ENCODE peak calls at places on chromosomes 7 and 10, in seven cellular contexts. One of them, this sample, is unnamed.

GRCh38 chr10:6877351-6878066 is 297.4 kb upstream of the PRKCQ start:
- DNase-seq in spleen: no peak
- DNase-seq in HCT116: no peak
- DNase-seq in lower lobe of right lung: no peak
- DNase-seq in GM06990: no peak
- DNase-seq in NB4: no peak
- DNase-seq in HFF-Myc: no peak
- DNase-seq in this sample: no peak

GRCh38 chr7:158966780-158967390 is 110.5 kb downstream of the DYNC2I1 start:
- DNase-seq in spleen: no peak
- DNase-seq in HCT116: no peak
- DNase-seq in lower lobe of right lung: no peak
- DNase-seq in GM06990: no peak
- DNase-seq in NB4: peak
- DNase-seq in HFF-Myc: no peak
- DNase-seq in this sample: no peak

GRCh38 chr10:106904209-106904608 is 260.3 kb downstream of the SORCS1 start:
- DNase-seq in spleen: no peak
- DNase-seq in HCT116: no peak
- DNase-seq in lower lobe of right lung: no peak
- DNase-seq in GM06990: no peak
- DNase-seq in NB4: no peak
- DNase-seq in HFF-Myc: no peak
- DNase-seq in this sample: no peak

GRCh38 chr10:102648269-102648888 is 4.1 kb downstream of the TRIM8 start:
- DNase-seq in spleen: no peak
- DNase-seq in HCT116: no peak
- DNase-seq in lower lobe of right lung: no peak
- DNase-seq in GM06990: no peak
- DNase-seq in NB4: no peak
- DNase-seq in HFF-Myc: no peak
- DNase-seq in this sample: no peak

GRCh38 chr7:80137410-80137809 is 2.8 kb downstream of the GNAI1 start:
- DNase-seq in spleen: no peak
- DNase-seq in HCT116: no peak
- DNase-seq in lower lobe of right lung: no peak
- DNase-seq in GM06990: no peak
- DNase-seq in NB4: no peak
- DNase-seq in HFF-Myc: no peak
- DNase-seq in this sample: no peak

GRCh38 chr7:139825666-139826290 is 3.3 kb upstream of the TBXAS1 start:
- DNase-seq in spleen: no peak
- DNase-seq in HCT116: no peak
- DNase-seq in lower lobe of right lung: no peak
- DNase-seq in GM06990: no peak
- DNase-seq in NB4: peak
- DNase-seq in HFF-Myc: no peak
- DNase-seq in this sample: no peak

GRCh38 chr10:133127291-133128125 is 32.5 kb upstream of the KNDC1 start:
- DNase-seq in spleen: peak
- DNase-seq in HCT116: peak
- DNase-seq in lower lobe of right lung: peak
- DNase-seq in GM06990: no peak
- DNase-seq in NB4: no peak
- DNase-seq in HFF-Myc: no peak
- DNase-seq in this sample: no peak

GRCh38 chr7:91847881-91848599 is 32.5 kb downstream of the MTERF1 start:
- DNase-seq in spleen: no peak
- DNase-seq in HCT116: no peak
- DNase-seq in lower lobe of right lung: no peak
- DNase-seq in GM06990: no peak
- DNase-seq in NB4: peak
- DNase-seq in HFF-Myc: no peak
- DNase-seq in this sample: no peak

GRCh38 chr7:134421998-134422397 is 36.9 kb downstream of the AKR1B1 start:
- DNase-seq in spleen: no peak
- DNase-seq in HCT116: no peak
- DNase-seq in lower lobe of right lung: no peak
- DNase-seq in GM06990: no peak
- DNase-seq in NB4: no peak
- DNase-seq in HFF-Myc: no peak
- DNase-seq in this sample: no peak

GRCh38 chr7:102300643-102301211 is 14.1 kb downstream of the SH2B2 start:
- DNase-seq in spleen: no peak
- DNase-seq in HCT116: no peak
- DNase-seq in lower lobe of right lung: no peak
- DNase-seq in GM06990: no peak
- DNase-seq in NB4: no peak
- DNase-seq in HFF-Myc: no peak
- DNase-seq in this sample: no peak

GRCh38 chr7:92874567-92874966 is 38.2 kb upstream of the CDK6 start:
- DNase-seq in spleen: no peak
- DNase-seq in HCT116: no peak
- DNase-seq in lower lobe of right lung: no peak
- DNase-seq in GM06990: no peak
- DNase-seq in NB4: no peak
- DNase-seq in HFF-Myc: no peak
- DNase-seq in this sample: no peak

GRCh38 chr10:86083206-86083605 is 283.4 kb downstream of the GRID1 start:
- DNase-seq in spleen: peak
- DNase-seq in HCT116: no peak
- DNase-seq in lower lobe of right lung: no peak
- DNase-seq in GM06990: no peak
- DNase-seq in NB4: no peak
- DNase-seq in HFF-Myc: no peak
- DNase-seq in this sample: no peak

GRCh38 chr7:102169651-102170416 is 116.8 kb upstream of the SH2B2 start:
- DNase-seq in spleen: no peak
- DNase-seq in HCT116: no peak
- DNase-seq in lower lobe of right lung: no peak
- DNase-seq in GM06990: no peak
- DNase-seq in NB4: no peak
- DNase-seq in HFF-Myc: no peak
- DNase-seq in this sample: no peak

GRCh38 chr10:22652988-22653431 is 61.4 kb downstream of the PIP4K2A start:
- DNase-seq in spleen: no peak
- DNase-seq in HCT116: no peak
- DNase-seq in lower lobe of right lung: no peak
- DNase-seq in GM06990: no peak
- DNase-seq in NB4: peak
- DNase-seq in HFF-Myc: no peak
- DNase-seq in this sample: no peak

GRCh38 chr10:86313621-86314041 is 53.0 kb downstream of the GRID1 start:
- DNase-seq in spleen: peak
- DNase-seq in HCT116: no peak
- DNase-seq in lower lobe of right lung: no peak
- DNase-seq in GM06990: no peak
- DNase-seq in NB4: no peak
- DNase-seq in HFF-Myc: no peak
- DNase-seq in this sample: no peak

GRCh38 chr10:81251457-81252115 is 623.4 kb upstream of the NRG3 start:
- DNase-seq in spleen: no peak
- DNase-seq in HCT116: no peak
- DNase-seq in lower lobe of right lung: no peak
- DNase-seq in GM06990: no peak
- DNase-seq in NB4: no peak
- DNase-seq in HFF-Myc: no peak
- DNase-seq in this sample: no peak

GRCh38 chr7:113122657-113123252 is 4.4 kb upstream of the SMIM30 start:
- DNase-seq in spleen: no peak
- DNase-seq in HCT116: no peak
- DNase-seq in lower lobe of right lung: no peak
- DNase-seq in GM06990: no peak
- DNase-seq in NB4: no peak
- DNase-seq in HFF-Myc: no peak
- DNase-seq in this sample: no peak

GRCh38 chr7:46015107-46015868 is 94.2 kb upstream of the IGFBP3 start:
- DNase-seq in spleen: no peak
- DNase-seq in HCT116: no peak
- DNase-seq in lower lobe of right lung: peak
- DNase-seq in GM06990: no peak
- DNase-seq in NB4: peak
- DNase-seq in HFF-Myc: no peak
- DNase-seq in this sample: no peak

GRCh38 chr7:115023219-115023618 is 101.3 kb downstream of the MDFIC start:
- DNase-seq in spleen: no peak
- DNase-seq in HCT116: no peak
- DNase-seq in lower lobe of right lung: no peak
- DNase-seq in GM06990: no peak
- DNase-seq in NB4: peak
- DNase-seq in HFF-Myc: no peak
- DNase-seq in this sample: no peak

GRCh38 chr7:32275216-32275979 is 205.2 kb upstream of the PDE1C start:
- DNase-seq in spleen: no peak
- DNase-seq in HCT116: no peak
- DNase-seq in lower lobe of right lung: no peak
- DNase-seq in GM06990: no peak
- DNase-seq in NB4: peak
- DNase-seq in HFF-Myc: no peak
- DNase-seq in this sample: no peak

GRCh38 chr10:60576130-60577069 is 186.7 kb upstream of the ANK3 start:
- DNase-seq in spleen: no peak
- DNase-seq in HCT116: no peak
- DNase-seq in lower lobe of right lung: no peak
- DNase-seq in GM06990: no peak
- DNase-seq in NB4: no peak
- DNase-seq in HFF-Myc: no peak
- DNase-seq in this sample: no peak

GRCh38 chr7:106485031-106485551 is 175.9 kb downstream of the CCDC71L start:
- DNase-seq in spleen: no peak
- DNase-seq in HCT116: no peak
- DNase-seq in lower lobe of right lung: no peak
- DNase-seq in GM06990: peak
- DNase-seq in NB4: peak
- DNase-seq in HFF-Myc: peak
- DNase-seq in this sample: no peak

GRCh38 chr10:50152792-50153272 is 85.1 kb downstream of the WASHC2A start:
- DNase-seq in spleen: no peak
- DNase-seq in HCT116: no peak
- DNase-seq in lower lobe of right lung: peak
- DNase-seq in GM06990: no peak
- DNase-seq in NB4: no peak
- DNase-seq in HFF-Myc: no peak
- DNase-seq in this sample: no peak

GRCh38 chr7:20279979-20280378 is 50.7 kb upstream of the ITGB8 start:
- DNase-seq in spleen: no peak
- DNase-seq in HCT116: no peak
- DNase-seq in lower lobe of right lung: no peak
- DNase-seq in GM06990: no peak
- DNase-seq in NB4: peak
- DNase-seq in HFF-Myc: no peak
- DNase-seq in this sample: no peak

GRCh38 chr7:44107116-44107960 is 3.2 kb downstream of the AEBP1 start:
- DNase-seq in spleen: peak
- DNase-seq in HCT116: no peak
- DNase-seq in lower lobe of right lung: no peak
- DNase-seq in GM06990: no peak
- DNase-seq in NB4: no peak
- DNase-seq in HFF-Myc: no peak
- DNase-seq in this sample: no peak

GRCh38 chr7:149714910-149715471 is 58.4 kb downstream of the ZNF467 start:
- DNase-seq in spleen: peak
- DNase-seq in HCT116: no peak
- DNase-seq in lower lobe of right lung: peak
- DNase-seq in GM06990: no peak
- DNase-seq in NB4: no peak
- DNase-seq in HFF-Myc: no peak
- DNase-seq in this sample: no peak

GRCh38 chr10:3472705-3473078 is 300.1 kb upstream of the PITRM1 start:
- DNase-seq in spleen: no peak
- DNase-seq in HCT116: no peak
- DNase-seq in lower lobe of right lung: no peak
- DNase-seq in GM06990: no peak
- DNase-seq in NB4: no peak
- DNase-seq in HFF-Myc: no peak
- DNase-seq in this sample: no peak

GRCh38 chr10:14508725-14509124 is 178.0 kb upstream of the FRMD4A start:
- DNase-seq in spleen: no peak
- DNase-seq in HCT116: no peak
- DNase-seq in lower lobe of right lung: no peak
- DNase-seq in GM06990: no peak
- DNase-seq in NB4: no peak
- DNase-seq in HFF-Myc: no peak
- DNase-seq in this sample: no peak
- TF ChIP-seq CTCF in spleen: no peak
- TF ChIP-seq CTCF in HCT116: no peak
- TF ChIP-seq CTCF in lower lobe of right lung: no peak
- TF ChIP-seq CTCF in GM06990: no peak
- TF ChIP-seq CTCF in NB4: no peak
- TF ChIP-seq CTCF in HFF-Myc: no peak
- TF ChIP-seq CTCF in this sample: no peak

DNA sequence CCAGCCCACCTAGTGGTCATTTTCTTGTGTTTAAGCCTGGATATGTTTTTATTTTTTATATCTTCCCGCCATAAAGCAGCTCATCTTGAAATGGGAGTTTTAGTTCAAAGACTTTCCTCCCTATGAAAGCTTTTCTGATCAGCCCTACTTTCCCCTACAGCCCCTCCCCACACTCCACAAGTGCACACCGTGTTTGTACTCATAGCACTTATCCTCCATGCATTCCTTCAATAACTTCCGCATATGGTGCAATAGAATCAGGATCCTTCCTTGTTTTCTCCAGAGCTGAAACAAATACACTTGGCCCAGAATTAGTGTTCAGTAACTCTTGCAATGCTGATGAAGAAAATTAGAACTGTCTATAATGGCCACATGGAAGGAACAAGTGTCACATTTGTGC is 235.9 kb downstream of the KCNMA1 start:
- DNase-seq in spleen: no peak
- DNase-seq in HCT116: no peak
- DNase-seq in lower lobe of right lung: peak
- DNase-seq in GM06990: no peak
- DNase-seq in NB4: no peak
- DNase-seq in HFF-Myc: no peak
- DNase-seq in this sample: no peak
- TF ChIP-seq CTCF in spleen: no peak
- TF ChIP-seq CTCF in HCT116: no peak
- TF ChIP-seq CTCF in lower lobe of right lung: no peak
- TF ChIP-seq CTCF in GM06990: no peak
- TF ChIP-seq CTCF in NB4: no peak
- TF ChIP-seq CTCF in HFF-Myc: no peak
- TF ChIP-seq CTCF in this sample: no peak

DNA sequence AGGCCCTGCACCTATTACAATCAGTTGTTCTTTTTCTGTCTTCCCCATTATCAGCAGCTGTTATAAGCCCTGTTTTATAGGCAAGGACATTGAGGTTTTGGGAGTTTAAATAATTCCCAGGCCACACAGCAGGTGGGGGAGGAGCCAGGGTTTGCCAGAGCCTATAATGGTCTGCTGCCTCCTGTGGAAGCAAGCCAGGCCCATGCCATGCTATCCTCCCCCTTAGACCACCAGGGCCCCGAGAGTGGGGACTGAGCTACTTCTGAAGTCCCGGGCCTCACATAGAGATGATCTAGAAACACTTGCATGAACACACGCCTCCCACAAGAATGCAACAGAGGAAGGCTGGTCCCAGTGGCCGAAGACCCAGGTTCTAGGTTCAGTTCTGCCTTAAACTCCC is 141.7 kb downstream of the SH3PXD2A start:
- DNase-seq in spleen: no peak
- DNase-seq in HCT116: no peak
- DNase-seq in lower lobe of right lung: no peak
- DNase-seq in GM06990: no peak
- DNase-seq in NB4: no peak
- DNase-seq in HFF-Myc: no peak
- DNase-seq in this sample: no peak
- TF ChIP-seq CTCF in spleen: no peak
- TF ChIP-seq CTCF in HCT116: no peak
- TF ChIP-seq CTCF in lower lobe of right lung: no peak
- TF ChIP-seq CTCF in GM06990: no peak
- TF ChIP-seq CTCF in NB4: no peak
- TF ChIP-seq CTCF in HFF-Myc: no peak
- TF ChIP-seq CTCF in this sample: no peak

GRCh38 chr7:18177815-18178660 is 150.4 kb upstream of the PRPS1L1 start:
- DNase-seq in spleen: peak
- DNase-seq in HCT116: no peak
- DNase-seq in lower lobe of right lung: peak
- DNase-seq in GM06990: peak
- DNase-seq in NB4: peak
- DNase-seq in HFF-Myc: no peak
- DNase-seq in this sample: no peak
- TF ChIP-seq CTCF in spleen: no peak
- TF ChIP-seq CTCF in HCT116: no peak
- TF ChIP-seq CTCF in lower lobe of right lung: no peak
- TF ChIP-seq CTCF in GM06990: no peak
- TF ChIP-seq CTCF in NB4: no peak
- TF ChIP-seq CTCF in HFF-Myc: no peak
- TF ChIP-seq CTCF in this sample: no peak

This sample was measured in D721Med.